ENCODE peak calls at places on chromosomes 1 and 21, in five cellular contexts. G is CD8-positive, alpha-beta T cell; D is Panc1; E is Peyer's patch; R is stomach. F is an unnamed sample.

GRCh38 chr21:29342394-29342957 is 43.8 kb downstream of the BACH1 start:
- DNase-seq in G (no peak), D (no peak), E (no peak), R (no peak), F (peak)

GRCh38 chr1:43304287-43304615 is 3.5 kb downstream of the TIE1 start:
- DNase-seq in G (no peak), D (no peak), E (no peak), R (no peak), F (no peak)

GRCh38 chr1:58190614-58191013 is 355.9 kb downstream of the OMA1 start:
- DNase-seq in G (no peak), D (no peak), E (no peak), R (no peak), F (no peak)

GRCh38 chr21:45303751-45304150 is 16.1 kb upstream of the POFUT2 start:
- DNase-seq in G (no peak), D (no peak), E (no peak), R (no peak), F (peak)

GRCh38 chr1:22053861-22054770 is 1.6 kb downstream of the CDC42 start:
- DNase-seq in G (no peak), D (no peak), E (no peak), R (no peak), F (no peak)

GRCh38 chr1:93528416-93528815 is 80.5 kb downstream of the FNBP1L start:
- DNase-seq in G (no peak), D (no peak), E (no peak), R (no peak), F (no peak)

GRCh38 chr1:29121951-29122661 is 1.6 kb downstream of the TMEM200B start:
- DNase-seq in G (no peak), D (no peak), E (no peak), R (no peak), F (peak)

GRCh38 chr1:60415696-60416095 is 342.1 kb upstream of the C1orf87 start:
- DNase-seq in G (no peak), D (no peak), E (no peak), R (no peak), F (no peak)

GRCh38 chr1:89550995-89551394 is 26.4 kb downstream of the LRRC8B start:
- DNase-seq in G (no peak), D (no peak), E (no peak), R (no peak), F (no peak)
- H3K27ac ChIP-seq in G (no peak), D (no peak), E (no peak), R (no peak), F (no peak)

DNA sequence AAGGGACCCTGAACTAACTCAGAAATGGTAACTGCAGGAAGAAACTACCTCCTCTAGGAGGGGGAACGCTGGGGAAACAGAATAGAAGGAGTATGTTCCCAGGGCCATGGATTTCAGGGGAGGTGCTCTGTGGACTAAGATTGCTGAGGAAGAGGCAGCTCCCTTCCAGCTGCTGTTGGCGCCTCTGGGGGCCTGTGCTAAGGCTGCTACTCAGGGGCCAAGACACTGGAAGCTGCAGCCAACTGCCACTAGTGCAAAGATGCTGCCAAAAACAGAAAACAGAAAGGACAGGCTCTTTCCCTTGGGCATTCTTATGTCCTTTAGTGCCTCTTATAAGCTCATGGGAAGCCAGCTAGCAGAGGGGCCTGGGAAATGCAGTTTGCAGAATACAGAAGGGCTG is 58.0 kb upstream of the SGIP1 start:
- DNase-seq in G (no peak), D (no peak), E (no peak), R (no peak), F (peak)
- H3K27ac ChIP-seq in G (no peak), D (no peak), E (no peak), R (no peak), F (no peak)

DNA sequence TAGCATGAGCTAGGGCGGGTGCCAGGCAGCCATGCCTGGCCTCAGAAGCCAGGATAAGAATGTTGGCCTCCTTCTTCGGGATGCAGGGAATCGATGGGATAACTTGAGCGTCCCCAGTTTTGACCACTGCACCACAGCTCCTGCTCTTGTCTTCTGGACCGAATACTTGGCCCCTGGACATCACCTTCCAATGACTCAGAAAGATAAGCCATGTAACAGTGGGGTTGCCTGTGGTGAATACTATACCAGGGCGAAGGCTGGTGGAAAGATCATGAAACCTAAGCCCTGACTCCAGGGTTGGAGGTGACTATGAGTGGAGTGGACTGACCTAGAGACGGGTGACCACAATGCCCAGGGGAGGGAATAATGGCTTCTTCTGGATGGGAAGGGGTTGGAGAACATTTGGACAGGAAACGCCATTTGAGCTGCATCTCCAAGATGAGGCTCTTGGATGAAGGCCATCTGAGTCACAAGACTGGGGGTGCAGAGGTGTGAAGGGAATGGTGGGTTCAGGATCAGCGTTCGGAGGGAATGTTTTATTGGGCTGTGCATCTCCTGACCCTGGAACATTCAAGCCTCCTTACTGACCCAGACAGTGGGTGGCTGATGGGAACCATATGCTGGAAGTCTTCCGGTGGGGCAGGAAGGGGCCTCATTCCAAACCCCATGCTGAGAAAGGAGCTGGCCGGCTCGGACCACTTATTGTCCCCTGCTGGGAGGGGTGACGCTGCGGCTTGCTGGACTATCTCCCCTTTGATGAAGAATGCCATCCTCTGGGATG is 18.5 kb upstream of the KCNE2 start:
- DNase-seq in G (no peak), D (no peak), E (no peak), R (no peak), F (no peak)
- H3K27ac ChIP-seq in G (no peak), D (no peak), E (peak), R (peak), F (peak)

GRCh38 chr1:94846286-94846685 is 26.1 kb downstream of the SLC44A3 start:
- DNase-seq in G (no peak), D (no peak), E (no peak), R (no peak), F (no peak)
- H3K27ac ChIP-seq in G (no peak), D (no peak), E (no peak), R (no peak), F (no peak)